ENCODE peak calls at places on chromosomes 16 and 17, in eight cellular contexts. D is neuronal stem cell, B is IMR-90, A is HCT116, X is right atrium auricular region, H is endothelial cell of umbilical vein, Q is heart right ventricle, Z is cardiac muscle cell. I is an unnamed sample. For H3K4me1, the result is how much of the 10 kb centered on the place peaks cover.

GRCh38 chr17:5798104-5798503 is 213.8 kb upstream of the NLRP1 start:
- DNase-seq in D (no peak), H (no peak), Z (no peak), B (no peak), A (no peak), Q (no peak), X (no peak), I (no peak)

GRCh38 chr16:85718153-85718477 is 29.4 kb upstream of the GINS2 start:
- DNase-seq in B (no peak), Q (no peak), X (no peak), A (no peak), D (no peak), H (no peak), Z (no peak), I (no peak)

GRCh38 chr16:48623304-48624016 is 13.5 kb upstream of the N4BP1 start:
- DNase-seq in A (peak), D (peak), B (peak), H (peak), X (peak), Z (peak), Q (peak), I (peak)

GRCh38 chr16:86510465-86511261 is at the start of gene FOXF1:
- DNase-seq in Q (peak), Z (no peak), D (peak), B (peak), X (no peak), A (no peak), H (peak), I (no peak)

GRCh38 chr16:74034862-74035261 is 261.8 kb upstream of the PSMD7 start:
- DNase-seq in D (peak), X (no peak), H (peak), Q (no peak), B (peak), Z (peak), A (peak), I (no peak)

GRCh38 chr16:67053767-67054334 is 24.9 kb downstream of the CBFB start:
- DNase-seq in Q (no peak), D (no peak), B (no peak), A (no peak), H (no peak), Z (no peak), X (no peak), I (no peak)

GRCh38 chr16:2497116-2497630 is 16.6 kb upstream of the ATP6V0C start:
- DNase-seq in Q (peak), Z (no peak), B (no peak), A (no peak), X (no peak), D (no peak), H (no peak), I (peak)

GRCh38 chr16:75304521-75305363 is 53.3 kb upstream of the BCAR1 start:
- DNase-seq in D (no peak), A (peak), Q (peak), Z (peak), B (peak), H (peak), X (peak), I (peak)

GRCh38 chr16:67860589-67861398 is 12.1 kb upstream of the EDC4 start:
- DNase-seq in B (peak), H (no peak), D (no peak), Z (no peak), A (no peak), Q (no peak), X (peak), I (no peak)

GRCh38 chr17:9115446-9116265 is 94.3 kb downstream of the NTN1 start:
- DNase-seq in Z (peak), B (peak), Q (peak), D (peak), A (no peak), X (peak), H (peak), I (no peak)

GRCh38 chr17:14089179-14089578 is 19.9 kb downstream of the COX10 start:
- DNase-seq in B (peak), H (no peak), X (no peak), Z (no peak), A (no peak), Q (no peak), D (no peak), I (no peak)

GRCh38 chr16:20415541-20415940 is 6.2 kb downstream of the ACSM5 start:
- DNase-seq in X (no peak), B (no peak), Q (no peak), A (no peak), H (no peak), D (no peak), Z (no peak), I (no peak)

GRCh38 chr17:73191443-73192218 is 1.2 kb upstream of the COG1 start:
- DNase-seq in X (peak), H (peak), Q (peak), B (peak), A (peak), D (peak), Z (peak), I (no peak)

GRCh38 chr16:87723224-87723619 is 42.6 kb downstream of the KLHDC4 start:
- DNase-seq in A (no peak), H (peak), X (peak), B (peak), Q (peak), Z (peak), D (no peak), I (no peak)

GRCh38 chr17:45296003-45296832 is 20.6 kb downstream of the MAP3K14 start:
- DNase-seq in A (no peak), D (no peak), Z (no peak), Q (no peak), B (peak), X (no peak), H (peak), I (no peak)

GRCh38 chr16:89697616-89698331 is 3.7 kb downstream of the SPATA2L start:
- DNase-seq in A (no peak), Q (no peak), Z (no peak), D (no peak), B (no peak), X (no peak), H (no peak), I (no peak)

GRCh38 chr17:43349142-43349541 is 49.7 kb upstream of the ARL4D start:
- DNase-seq in H (no peak), D (no peak), Z (no peak), B (no peak), A (no peak), Q (no peak), X (no peak), I (no peak)
- H3K4me1 ChIP-seq in H (under half), D (under half), Z (under half), B (under half), A (under half), Q (under half), X (under half), I (under half)

DNA sequence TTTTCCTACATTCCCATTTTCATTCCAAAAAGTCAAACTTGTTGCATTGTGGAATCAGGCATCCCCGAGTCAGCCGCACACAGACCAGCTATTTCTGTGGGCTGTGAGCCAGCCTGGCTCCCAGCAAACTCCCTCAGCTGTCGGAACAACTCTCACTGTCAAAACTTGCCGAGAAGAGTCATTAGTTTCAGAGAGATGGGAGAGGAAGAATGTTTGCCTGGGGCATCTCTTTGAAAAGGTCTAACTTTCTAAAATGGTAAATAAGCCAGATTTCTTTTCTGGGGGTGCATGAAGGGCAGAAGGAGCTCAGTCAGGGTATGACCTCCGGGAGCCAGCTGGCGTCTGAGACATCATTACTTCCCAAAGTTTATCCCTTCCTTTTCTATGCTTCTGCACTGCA is 280.0 kb downstream of the TMEM114 start:
- DNase-seq in H (no peak), X (no peak), Q (no peak), D (no peak), Z (no peak), A (no peak), B (no peak), I (no peak)
- H3K4me1 ChIP-seq in H (under half), X (under half), Q (under half), D (under half), Z (under half), A (under half), B (under half), I (under half)

GRCh38 chr17:17813725-17814095 is 23.1 kb downstream of the SREBF1 start:
- DNase-seq in X (no peak), Z (no peak), B (no peak), H (no peak), D (no peak), A (no peak), Q (no peak), I (no peak)

GRCh38 chr17:17811381-17812210 is 25.2 kb downstream of the SREBF1 start:
- DNase-seq in H (peak), B (no peak), Z (peak), X (no peak), A (no peak), Q (no peak), D (no peak), I (no peak)

GRCh38 chr17:17812211-17813054 is 24.4 kb downstream of the SREBF1 start:
- DNase-seq in A (no peak), Q (peak), D (peak), H (peak), X (peak), Z (peak), B (peak), I (peak)

GRCh38 chr17:17814162-17815061 is 22.4 kb downstream of the SREBF1 start:
- DNase-seq in D (no peak), X (no peak), Z (no peak), A (no peak), H (no peak), B (no peak), Q (no peak), I (peak)

DNA sequence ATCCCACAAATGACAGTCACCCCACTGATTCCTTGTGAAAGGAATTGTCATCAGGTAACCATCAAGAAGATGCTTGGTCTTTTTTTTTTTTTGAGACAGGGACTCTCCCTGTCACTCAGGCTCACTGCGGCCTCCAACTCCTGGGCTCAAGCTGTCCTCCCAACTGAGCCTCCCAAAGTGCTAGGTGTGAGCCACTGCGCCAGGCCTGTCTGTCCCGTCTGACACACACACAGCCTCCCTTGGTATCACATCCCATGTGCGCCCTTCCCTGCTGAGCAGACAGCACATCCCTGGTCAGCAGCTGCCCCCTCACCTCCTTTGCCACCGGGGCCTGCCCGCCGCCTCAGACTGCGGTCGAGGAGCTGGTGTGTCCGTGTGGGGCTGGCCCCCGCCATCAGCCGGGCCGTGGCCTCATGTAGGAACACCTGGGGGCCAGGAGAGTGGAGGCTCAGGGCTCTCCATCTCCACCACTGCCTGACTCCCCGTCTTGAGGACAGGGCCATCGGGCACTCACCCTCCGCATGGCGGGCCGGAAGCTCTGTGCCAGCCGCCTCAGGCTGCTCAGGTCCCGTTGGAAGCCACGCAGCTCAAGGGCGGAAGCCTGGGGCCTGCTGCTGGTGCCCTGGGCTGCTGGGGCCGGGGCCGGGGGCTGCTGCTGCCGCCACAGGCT is 23.6 kb downstream of the SREBF1 start:
- DNase-seq in D (no peak), H (no peak), X (no peak), B (no peak), Q (no peak), A (no peak), Z (no peak), I (no peak)
- H3K4me1 ChIP-seq in D (under half), H (under half), X (under half), B (under half), Q (under half), A (under half), Z (under half), I (under half)

GRCh38 chr16:4344659-4345438 is 6.3 kb downstream of the PAM16 start:
- DNase-seq in Z (no peak), B (peak), Q (no peak), D (no peak), A (no peak), X (no peak), H (no peak), I (peak)
- H3K4me1 ChIP-seq in Z (under half), B (under half), Q (under half), D (under half), A (under half), X (under half), H (under half), I (under half)

GRCh38 chr17:64180674-64181073 is 50.7 kb upstream of the ERN1 start:
- DNase-seq in H (no peak), Z (no peak), A (no peak), D (no peak), X (no peak), Q (no peak), B (no peak), I (no peak)

GRCh38 chr17:64180089-64180488 is 50.1 kb upstream of the ERN1 start:
- DNase-seq in B (peak), D (no peak), Q (no peak), X (no peak), Z (no peak), A (no peak), H (peak), I (no peak)

GRCh38 chr17:64185101-64185500 is 55.2 kb upstream of the ERN1 start:
- DNase-seq in X (peak), A (no peak), H (no peak), Q (no peak), Z (no peak), B (no peak), D (no peak), I (no peak)

GRCh38 chr17:64183815-64184397 is 54.0 kb upstream of the ERN1 start:
- DNase-seq in B (peak), Z (no peak), A (no peak), H (peak), X (peak), Q (no peak), D (no peak), I (no peak)

DNA sequence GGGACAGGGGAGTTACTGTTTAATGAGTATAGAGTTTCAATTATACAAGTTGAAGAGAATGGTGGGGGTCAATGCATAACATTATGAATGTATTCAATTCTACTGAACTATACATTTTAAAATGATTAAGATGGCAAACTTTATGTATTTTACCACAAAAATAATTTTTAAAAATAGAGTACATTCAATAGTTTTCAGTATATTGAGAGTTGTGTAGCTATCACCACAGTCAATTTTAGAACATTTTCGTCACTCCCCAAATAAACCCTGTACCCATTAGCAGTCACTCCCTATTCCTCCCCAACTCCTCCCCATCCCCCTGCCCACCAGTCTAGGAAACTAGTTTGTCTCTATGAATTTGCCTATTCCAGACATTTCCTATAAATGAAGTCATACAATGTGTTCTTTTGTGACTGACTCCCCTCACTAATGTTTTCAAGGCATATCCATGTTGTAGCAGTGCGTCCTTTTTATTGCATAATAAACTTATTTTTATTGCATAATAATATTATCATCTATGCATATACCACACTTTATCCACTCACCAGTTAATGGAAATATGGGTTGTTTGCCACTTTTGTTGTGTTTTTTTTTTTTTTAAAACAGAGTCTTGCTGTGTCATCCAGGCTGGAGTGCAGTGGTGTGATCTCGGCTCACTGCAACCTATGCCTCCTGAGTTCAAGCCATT is 52.5 kb upstream of the ERN1 start:
- DNase-seq in H (no peak), D (no peak), Z (no peak), A (no peak), Q (no peak), B (no peak), X (no peak), I (no peak)
- H3K4me1 ChIP-seq in H (under half), D (under half), Z (under half), A (under half), Q (half or more), B (under half), X (under half), I (under half)

GRCh38 chr17:11287791-11288190 is 46.8 kb downstream of the SHISA6 start:
- DNase-seq in A (no peak), B (no peak), H (no peak), Z (no peak), Q (no peak), X (no peak), D (no peak), I (no peak)
- H3K4me1 ChIP-seq in A (under half), B (under half), H (under half), Z (under half), Q (under half), X (under half), D (under half), I (under half)

DNA sequence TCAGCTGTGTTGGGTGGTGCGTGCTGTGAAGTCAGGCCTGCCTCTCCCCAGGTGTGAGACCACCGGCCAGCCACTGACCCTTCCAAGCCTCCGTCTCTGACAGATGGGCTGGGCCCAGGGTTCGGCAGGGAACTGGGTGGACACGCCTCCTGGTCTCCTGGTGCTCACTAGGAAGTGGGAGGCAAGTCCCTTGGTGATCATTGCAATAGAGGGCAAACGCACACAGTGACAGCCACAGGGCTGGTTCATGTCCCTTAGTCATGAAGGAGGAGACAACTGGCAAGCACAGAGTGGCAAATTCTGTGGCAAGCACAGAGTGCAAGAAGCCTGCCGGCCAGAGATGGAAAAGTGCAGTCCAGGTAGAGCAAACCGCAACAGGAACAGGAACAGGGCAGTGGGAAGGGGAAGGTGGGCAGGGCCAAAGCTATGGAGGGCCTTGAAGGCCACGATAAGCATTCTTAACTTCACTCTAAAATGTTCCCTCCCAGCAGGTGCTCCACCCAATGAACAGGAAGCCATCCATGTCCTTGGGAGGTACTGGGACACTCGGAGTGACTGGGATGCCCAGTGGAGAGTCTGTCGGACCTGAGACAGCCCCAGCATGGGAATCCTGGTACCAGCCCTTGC is 21.9 kb downstream of the USP7 start:
- DNase-seq in Q (no peak), Z (no peak), X (no peak), D (no peak), A (no peak), B (no peak), H (no peak), I (no peak)
- H3K4me1 ChIP-seq in Q (half or more), Z (under half), X (under half), D (under half), A (under half), B (under half), H (under half), I (under half)

DNA sequence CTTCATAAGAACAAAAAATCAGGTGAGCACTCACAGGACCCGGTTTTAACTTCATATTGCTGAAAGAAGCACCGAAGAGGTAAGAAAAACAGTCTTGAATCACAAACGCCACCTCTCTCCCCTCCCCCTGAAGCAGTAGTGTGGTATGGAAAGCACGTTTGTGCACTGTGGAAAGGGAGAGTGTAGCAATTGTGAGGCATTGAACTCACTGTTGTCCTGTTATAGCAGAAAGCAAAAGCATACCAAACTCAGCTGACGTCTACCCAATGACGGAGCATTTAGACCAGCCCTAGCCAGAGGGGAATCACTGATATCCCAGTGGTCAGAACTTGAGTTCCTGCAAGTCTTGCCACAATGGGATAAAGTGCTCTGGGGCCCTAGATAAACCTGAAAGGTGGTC is 98.8 kb downstream of the DYNLRB2 start:
- DNase-seq in Q (no peak), B (no peak), A (no peak), H (no peak), Z (no peak), X (no peak), D (no peak), I (no peak)
- H3K4me1 ChIP-seq in Q (under half), B (under half), A (under half), H (under half), Z (under half), X (under half), D (under half), I (under half)

GRCh38 chr16:644556-644955 is 2.9 kb downstream of the MCRIP2 start:
- DNase-seq in H (no peak), X (no peak), Q (no peak), B (no peak), Z (no peak), A (no peak), D (no peak), I (no peak)
- H3K4me1 ChIP-seq in H (under half), X (under half), Q (half or more), B (under half), Z (under half), A (under half), D (under half), I (under half)